ENCODE peak calls at places on chromosome 10, in five cellular contexts. S is iris pigment epithelial cell; G is stimulated activated naive B cell treated with anti-CD40 and anti-IgM and Interleukin-4, amounts not matched to agents 10 μg/mL and 1 μg/mL and 100 μg/mL, for 72 hours; Z is stimulated activated CD4-positive, alpha-beta T cell treated with anti-CD3 and anti-CD28 coated beads, Interleukin-1b, Interleukin-23, amount 100 ng/mL, for 4 hours; J is lung. P is an unnamed sample.

GRCh38 chr10:93458821-93459257 is 23.3 kb downstream of the MYOF start:
- DNase-seq in G (no peak), Z (no peak), J (peak), S (peak), P (peak)

GRCh38 chr10:85402541-85402940 is 964.1 kb downstream of the GRID1 start:
- DNase-seq in Z (no peak), G (no peak), S (no peak), J (no peak), P (no peak)

GRCh38 chr10:123203393-123204126 is 49.4 kb downstream of the BUB3 start:
- DNase-seq in J (no peak), G (no peak), S (no peak), Z (no peak), P (no peak)

GRCh38 chr10:15869935-15870334 is 9.6 kb upstream of the MINDY3 start:
- DNase-seq in J (no peak), Z (no peak), G (no peak), S (no peak), P (no peak)

GRCh38 chr10:75038335-75038734 is 73.1 kb upstream of the SAMD8 start:
- DNase-seq in S (peak), Z (no peak), J (no peak), G (no peak), P (peak)

GRCh38 chr10:21499910-21500577 is 25.4 kb downstream of the SKIDA1 start:
- DNase-seq in G (no peak), Z (no peak), J (no peak), S (no peak), P (no peak)

GRCh38 chr10:48551796-48552591 is 52.9 kb downstream of the ARHGAP22 start:
- DNase-seq in S (peak), G (peak), Z (no peak), J (no peak), P (peak)

GRCh38 chr10:43138757-43139241 is 554 bp downstream of the CSGALNACT2 start:
- DNase-seq in S (peak), Z (peak), J (no peak), G (peak), P (no peak)

GRCh38 chr10:103716206-103717160 is 138.9 kb downstream of the SH3PXD2A start:
- DNase-seq in Z (no peak), S (no peak), J (no peak), G (no peak), P (no peak)

GRCh38 chr10:35423505-35424306 is 87.4 kb downstream of the CCNY start:
- DNase-seq in G (no peak), S (peak), Z (no peak), J (no peak), P (peak)

GRCh38 chr10:4947635-4948596 is 15.3 kb upstream of the AKR1C1 start:
- DNase-seq in Z (no peak), G (no peak), J (no peak), S (peak), P (peak)

GRCh38 chr10:127399635-127400034 is 149.5 kb upstream of the NPS start:
- DNase-seq in Z (no peak), G (no peak), S (no peak), J (no peak), P (no peak)

GRCh38 chr10:767211-767610 is 77.7 kb upstream of the DIP2C start:
- DNase-seq in S (no peak), J (no peak), G (no peak), Z (no peak), P (no peak)

GRCh38 chr10:101569838-101570763 is 18.0 kb downstream of the POLL start:
- DNase-seq in Z (peak), J (peak), G (peak), S (peak), P (no peak)

GRCh38 chr10:101166430-101166829 is 35.3 kb downstream of the TLX1 start:
- DNase-seq in S (no peak), Z (no peak), J (no peak), G (no peak), P (no peak)

GRCh38 chr10:133306941-133307379 is 1.7 kb downstream of the TUBGCP2 start:
- DNase-seq in Z (no peak), J (no peak), G (no peak), S (no peak), P (no peak)